ENCODE peak calls at places on chromosomes 11 and 22, in four cellular contexts. Z is K562, R is GM12878, M is HepG2. J is an unnamed sample.

GRCh38 chr22:39242809-39243442 is 1.9 kb downstream of the PDGFB start:
- DNase-seq in Z (peak; percentile 51), R (no peak), M (peak; percentile 60), J (no peak)

GRCh38 chr11:106840146-106840545 is 178.1 kb downstream of the GUCY1A2 start:
- DNase-seq in Z (no peak), R (no peak), M (no peak), J (no peak)

GRCh38 chr11:129249351-129249750 is 57.2 kb upstream of the ARHGAP32 start:
- DNase-seq in Z (no peak), R (no peak), M (no peak), J (no peak)

GRCh38 chr11:23205156-23205871 is 345.0 kb upstream of the CCDC179 start:
- DNase-seq in Z (no peak), R (no peak), M (no peak), J (no peak)

GRCh38 chr11:76151561-76152085 is 54.7 kb downstream of the WNT11 start:
- DNase-seq in Z (no peak), R (no peak), M (no peak), J (no peak)

GRCh38 chr11:85821636-85822035 is 10.7 kb upstream of the SYTL2 start:
- DNase-seq in Z (no peak), R (no peak), M (no peak), J (no peak)

GRCh38 chr11:90237004-90237403 is 14.2 kb upstream of the CHORDC1 start:
- DNase-seq in Z (no peak), R (no peak), M (no peak), J (no peak)

GRCh38 chr11:831951-832528 is 712 bp upstream of the CD151 start:
- DNase-seq in Z (no peak), R (no peak), M (no peak), J (no peak)

GRCh38 chr11:34654491-34655334 is 33.8 kb downstream of the EHF start:
- DNase-seq in Z (no peak), R (no peak), M (peak; percentile 99), J (no peak)

GRCh38 chr11:119106564-119107537 is at the start of gene C2CD2L:
- DNase-seq in Z (peak; percentile 94), R (peak; percentile 70), M (peak; percentile 68), J (peak; percentile 90)

GRCh38 chr22:32764330-32765116 is 37.0 kb upstream of the TIMP3 start:
- DNase-seq in Z (no peak), R (no peak), M (no peak), J (no peak)

GRCh38 chr11:104713366-104713765 is 184.9 kb downstream of the CASP12 start:
- DNase-seq in Z (no peak), R (no peak), M (no peak), J (no peak)

GRCh38 chr11:69295079-69295994 is 1.4 kb downstream of the MYEOV start:
- DNase-seq in Z (no peak), R (no peak), M (no peak), J (no peak)

GRCh38 chr11:132022718-132023117 is 652.3 kb downstream of the NTM start:
- DNase-seq in Z (no peak), R (no peak), M (no peak), J (no peak)

GRCh38 chr11:15006139-15006759 is 34.1 kb upstream of the CALCA start:
- DNase-seq in Z (peak; percentile 19), R (peak; percentile 0), M (peak; percentile 46), J (peak; percentile 39)

GRCh38 chr11:76802621-76803020 is 19.5 kb downstream of the TSKU start:
- DNase-seq in Z (no peak), R (no peak), M (no peak), J (no peak)

GRCh38 chr11:22785251-22785650 is 44.4 kb downstream of the SVIP start:
- DNase-seq in Z (no peak), R (no peak), M (no peak), J (no peak)

GRCh38 chr22:28027453-28028448 is 108.7 kb upstream of the PITPNB start:
- DNase-seq in Z (no peak), R (no peak), M (no peak), J (no peak)

GRCh38 chr11:33616552-33616951 is 84.1 kb downstream of the C11orf91 start:
- DNase-seq in Z (no peak), R (no peak), M (no peak), J (no peak)

GRCh38 chr11:17974246-17974645 is 38.6 kb downstream of the SERGEF start:
- DNase-seq in Z (no peak), R (no peak), M (no peak), J (no peak)

GRCh38 chr22:45918455-45919370 is 58.2 kb downstream of the WNT7B start:
- DNase-seq in Z (no peak), R (no peak), M (no peak), J (no peak)

GRCh38 chr11:86066033-86066432 is 2.9 kb downstream of the PICALM start:
- DNase-seq in Z (no peak), R (no peak), M (no peak), J (no peak)

GRCh38 chr11:7851391-7851790 is 54.6 kb upstream of the OR5P2 start:
- DNase-seq in Z (no peak), R (no peak), M (peak; percentile 2), J (no peak)

GRCh38 chr22:44821741-44822425 is 69.5 kb downstream of the ARHGAP8 start:
- DNase-seq in Z (no peak), R (no peak), M (no peak), J (no peak)

GRCh38 chr22:43946391-43946680 is 8.9 kb upstream of the SAMM50 start:
- DNase-seq in Z (peak; percentile 30), R (no peak), M (no peak), J (peak; percentile 47)

GRCh38 chr11:12220305-12220704 is 109.9 kb downstream of the MICAL2 start:
- DNase-seq in Z (no peak), R (no peak), M (no peak), J (no peak)

GRCh38 chr11:8310743-8311298 is 47.1 kb upstream of the LMO1 start:
- DNase-seq in Z (no peak), R (no peak), M (no peak), J (no peak)

GRCh38 chr11:126375726-126376125 is 20.2 kb downstream of the ST3GAL4 start:
- DNase-seq in Z (no peak), R (no peak), M (no peak), J (no peak)

GRCh38 chr11:69524991-69525411 is 43.5 kb downstream of the LINC01488 start:
- DNase-seq in Z (no peak), R (no peak), M (no peak), J (no peak)

GRCh38 chr11:122395282-122395681 is 260.2 kb upstream of the UBASH3B start:
- DNase-seq in Z (no peak), R (no peak), M (no peak), J (no peak)

GRCh38 chr11:122319842-122320555 is 204.0 kb upstream of the BLID start:
- DNase-seq in Z (no peak), R (no peak), M (no peak), J (no peak)

GRCh38 chr22:29004647-29005371 is 56.8 kb downstream of the C22orf31 start:
- DNase-seq in Z (peak; percentile 14), R (no peak), M (peak; percentile 90), J (peak; percentile 49)

GRCh38 chr11:25252854-25253253 is 756.0 kb downstream of the LUZP2 start:
- DNase-seq in Z (no peak), R (no peak), M (no peak), J (no peak)

GRCh38 chr11:25242928-25243327 is 746.1 kb downstream of the LUZP2 start:
- DNase-seq in Z (no peak), R (no peak), M (no peak), J (no peak)

GRCh38 chr11:25244126-25244525 is 747.3 kb downstream of the LUZP2 start:
- DNase-seq in Z (no peak), R (no peak), M (no peak), J (no peak)

GRCh38 chr11:25247336-25247735 is 750.5 kb downstream of the LUZP2 start:
- DNase-seq in Z (no peak), R (no peak), M (no peak), J (no peak)
- TF ChIP-seq TARDBP in Z (no peak), R (no peak), M (no peak), J (no peak)

DNA sequence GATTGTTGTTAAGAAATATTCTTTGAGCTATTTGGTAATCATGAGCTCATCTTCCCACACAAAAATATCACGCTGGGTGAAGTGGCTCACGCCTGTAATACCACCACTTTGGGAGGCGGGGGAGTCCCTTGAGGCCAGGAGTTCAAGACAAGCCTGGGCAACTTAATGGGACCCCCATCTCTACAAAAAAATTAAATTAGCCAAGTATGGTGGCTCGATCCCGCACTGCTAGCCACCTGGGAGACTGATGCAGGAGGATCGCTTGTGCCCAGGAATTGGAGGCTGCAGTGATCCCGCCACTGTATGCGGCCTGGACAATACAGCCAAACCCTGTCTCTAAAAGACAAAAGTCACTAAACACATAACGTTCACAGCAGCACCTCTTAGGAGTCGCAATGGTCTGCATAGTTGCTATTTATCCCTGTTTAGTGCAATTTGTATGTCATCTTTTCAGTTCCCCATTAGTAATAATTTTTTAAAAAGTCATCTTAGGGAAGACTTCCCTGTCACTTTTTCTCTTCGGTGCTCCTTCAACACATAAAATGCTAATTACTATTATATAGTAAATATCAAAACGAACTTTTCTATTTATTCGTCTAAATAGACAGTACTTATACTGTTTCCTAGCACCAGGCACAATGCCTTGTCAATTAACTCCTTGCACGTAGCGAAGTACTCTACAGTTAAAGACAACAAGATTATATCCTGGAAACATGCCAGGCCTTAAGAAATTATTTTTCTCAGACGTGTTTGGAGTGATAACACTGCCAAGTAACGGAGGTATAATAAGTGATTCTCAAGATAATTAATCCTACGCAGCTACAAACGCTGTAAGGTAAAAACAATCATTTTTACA is 1.1 kb downstream of the ST13 start:
- DNase-seq in Z (no peak), R (no peak), M (no peak), J (no peak)
- TF ChIP-seq BHLHE40 in Z (no peak), R (no peak), M (no peak), J (no peak)

DNA sequence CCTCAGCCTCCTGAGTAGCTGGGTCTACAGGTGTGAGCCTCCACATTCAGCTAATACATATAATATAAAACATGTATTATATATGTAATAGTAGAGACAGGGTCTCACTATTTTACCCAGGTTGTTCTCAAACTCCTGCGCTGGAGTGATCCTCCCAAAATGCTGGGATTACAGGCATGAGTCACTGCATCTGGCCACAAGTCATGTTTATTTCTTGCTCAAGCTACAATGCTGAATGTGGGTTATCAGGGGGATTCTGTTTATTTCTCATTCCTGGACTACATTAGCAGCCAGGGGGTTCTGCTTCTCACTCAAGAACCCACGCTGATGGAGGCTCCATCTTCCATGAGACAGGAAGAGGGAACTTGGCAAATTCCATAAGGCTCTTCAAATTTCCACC is 24.8 kb downstream of the FOLR3 start:
- DNase-seq in Z (no peak), R (no peak), M (no peak), J (no peak)
- TF ChIP-seq TARDBP in Z (no peak), R (no peak), M (no peak), J (no peak)

DNA sequence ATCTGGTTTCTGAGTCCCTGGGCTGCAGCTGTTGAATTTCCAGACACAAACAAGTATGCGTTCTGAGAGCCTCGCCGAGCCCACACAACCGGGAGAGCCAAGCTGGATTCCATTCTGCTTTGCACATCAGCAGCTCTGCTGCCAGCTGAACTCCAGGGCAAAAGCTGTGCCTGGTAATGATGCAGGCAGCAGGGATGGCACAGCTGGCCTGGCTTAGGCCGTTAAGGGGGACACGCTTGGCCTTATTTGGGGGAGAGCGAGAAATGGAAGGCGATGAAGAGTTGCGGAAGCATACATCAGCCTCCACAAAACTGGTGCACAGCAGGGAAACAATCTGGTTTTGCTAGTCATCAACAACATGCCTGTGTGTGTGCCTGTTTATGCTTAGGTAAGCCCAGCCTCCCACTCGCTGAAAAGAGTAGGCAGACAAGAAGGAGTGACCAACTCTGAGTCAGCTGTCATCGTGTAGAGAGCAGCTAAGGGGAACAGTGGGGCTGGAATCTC is 25.1 kb downstream of the ADAMTS8 start:
- DNase-seq in Z (no peak), R (no peak), M (no peak), J (no peak)
- TF ChIP-seq BHLHE40 in Z (no peak), R (no peak), M (no peak), J (no peak)

J was measured in HEK293T.